ENCODE peak calls at places on chromosomes 5 and 9, in eight cellular contexts. One of them, this sample, is unnamed.

GRCh38 chr5:24226492-24226891 is 418.3 kb downstream of the CDH10 start:
- DNase-seq in heart right ventricle: no peak
- DNase-seq in T-helper 9 cell: no peak
- DNase-seq in mammary epithelial cell: peak; percentile 11
- DNase-seq in NCI-H187 treated with DMSO at 0.1 percent for 48 hours: no peak
- DNase-seq in C1 segment of cervical spinal cord: no peak
- DNase-seq in NCI-H2081: no peak
- DNase-seq in colonic mucosa: no peak
- DNase-seq in this sample: no peak

GRCh38 chr5:146213210-146213838 is 9.9 kb downstream of the RBM27 start:
- DNase-seq in heart right ventricle: no peak
- DNase-seq in T-helper 9 cell: no peak
- DNase-seq in mammary epithelial cell: peak; percentile 33
- DNase-seq in NCI-H187 treated with DMSO at 0.1 percent for 48 hours: no peak
- DNase-seq in C1 segment of cervical spinal cord: no peak
- DNase-seq in NCI-H2081: peak; percentile 32
- DNase-seq in colonic mucosa: no peak
- DNase-seq in this sample: no peak

GRCh38 chr5:121949885-121950284 is 11.9 kb upstream of the SRFBP1 start:
- DNase-seq in heart right ventricle: peak; percentile 16
- DNase-seq in T-helper 9 cell: no peak
- DNase-seq in mammary epithelial cell: peak; percentile 30
- DNase-seq in NCI-H187 treated with DMSO at 0.1 percent for 48 hours: no peak
- DNase-seq in C1 segment of cervical spinal cord: no peak
- DNase-seq in NCI-H2081: peak; percentile 72
- DNase-seq in colonic mucosa: peak; percentile 41
- DNase-seq in this sample: peak; percentile 22

GRCh38 chr9:128940271-128940921 is 7.0 kb downstream of the DOLK start:
- DNase-seq in heart right ventricle: no peak
- DNase-seq in T-helper 9 cell: no peak
- DNase-seq in mammary epithelial cell: no peak
- DNase-seq in NCI-H187 treated with DMSO at 0.1 percent for 48 hours: no peak
- DNase-seq in C1 segment of cervical spinal cord: no peak
- DNase-seq in NCI-H2081: no peak
- DNase-seq in colonic mucosa: no peak
- DNase-seq in this sample: no peak

GRCh38 chr5:76504901-76505564 is 101.9 kb downstream of the IQGAP2 start:
- DNase-seq in heart right ventricle: no peak
- DNase-seq in T-helper 9 cell: no peak
- DNase-seq in mammary epithelial cell: no peak
- DNase-seq in NCI-H187 treated with DMSO at 0.1 percent for 48 hours: no peak
- DNase-seq in C1 segment of cervical spinal cord: no peak
- DNase-seq in NCI-H2081: no peak
- DNase-seq in colonic mucosa: no peak
- DNase-seq in this sample: no peak

GRCh38 chr9:124182741-124183140 is 75.0 kb upstream of the NEK6 start:
- DNase-seq in heart right ventricle: no peak
- DNase-seq in T-helper 9 cell: no peak
- DNase-seq in mammary epithelial cell: no peak
- DNase-seq in NCI-H187 treated with DMSO at 0.1 percent for 48 hours: no peak
- DNase-seq in C1 segment of cervical spinal cord: no peak
- DNase-seq in NCI-H2081: peak; percentile 20
- DNase-seq in colonic mucosa: no peak
- DNase-seq in this sample: no peak

GRCh38 chr9:23659346-23660006 is 166.6 kb downstream of the ELAVL2 start:
- DNase-seq in heart right ventricle: no peak
- DNase-seq in T-helper 9 cell: no peak
- DNase-seq in mammary epithelial cell: no peak
- DNase-seq in NCI-H187 treated with DMSO at 0.1 percent for 48 hours: no peak
- DNase-seq in C1 segment of cervical spinal cord: no peak
- DNase-seq in NCI-H2081: no peak
- DNase-seq in colonic mucosa: no peak
- DNase-seq in this sample: peak; percentile 16

GRCh38 chr5:2549354-2549753 is 202.1 kb downstream of the IRX2 start:
- DNase-seq in heart right ventricle: no peak
- DNase-seq in T-helper 9 cell: no peak
- DNase-seq in mammary epithelial cell: no peak
- DNase-seq in NCI-H187 treated with DMSO at 0.1 percent for 48 hours: no peak
- DNase-seq in C1 segment of cervical spinal cord: no peak
- DNase-seq in NCI-H2081: no peak
- DNase-seq in colonic mucosa: no peak
- DNase-seq in this sample: no peak

GRCh38 chr9:13728917-13729811 is 449.7 kb upstream of the MPDZ start:
- DNase-seq in heart right ventricle: peak; percentile 18
- DNase-seq in T-helper 9 cell: no peak
- DNase-seq in mammary epithelial cell: peak; percentile 79
- DNase-seq in NCI-H187 treated with DMSO at 0.1 percent for 48 hours: no peak
- DNase-seq in C1 segment of cervical spinal cord: no peak
- DNase-seq in NCI-H2081: no peak
- DNase-seq in colonic mucosa: no peak
- DNase-seq in this sample: peak; percentile 11

GRCh38 chr9:136487672-136488071 is 4.8 kb upstream of the SEC16A start:
- DNase-seq in heart right ventricle: no peak
- DNase-seq in T-helper 9 cell: no peak
- DNase-seq in mammary epithelial cell: no peak
- DNase-seq in NCI-H187 treated with DMSO at 0.1 percent for 48 hours: no peak
- DNase-seq in C1 segment of cervical spinal cord: no peak
- DNase-seq in NCI-H2081: no peak
- DNase-seq in colonic mucosa: no peak
- DNase-seq in this sample: no peak

GRCh38 chr9:3508531-3509374 is 17.0 kb downstream of the RFX3 start:
- DNase-seq in heart right ventricle: no peak
- DNase-seq in T-helper 9 cell: no peak
- DNase-seq in mammary epithelial cell: peak; percentile 47
- DNase-seq in NCI-H187 treated with DMSO at 0.1 percent for 48 hours: peak; percentile 18
- DNase-seq in C1 segment of cervical spinal cord: no peak
- DNase-seq in NCI-H2081: peak; percentile 88
- DNase-seq in colonic mucosa: no peak
- DNase-seq in this sample: no peak

GRCh38 chr5:167180899-167181298 is 1110.5 kb upstream of the WWC1 start:
- DNase-seq in heart right ventricle: no peak
- DNase-seq in T-helper 9 cell: no peak
- DNase-seq in mammary epithelial cell: no peak
- DNase-seq in NCI-H187 treated with DMSO at 0.1 percent for 48 hours: no peak
- DNase-seq in C1 segment of cervical spinal cord: no peak
- DNase-seq in NCI-H2081: no peak
- DNase-seq in colonic mucosa: no peak
- DNase-seq in this sample: no peak

GRCh38 chr9:35489313-35490154 is at the start of gene RUSC2:
- DNase-seq in heart right ventricle: peak; percentile 84
- DNase-seq in T-helper 9 cell: peak; percentile 6
- DNase-seq in mammary epithelial cell: peak; percentile 81
- DNase-seq in NCI-H187 treated with DMSO at 0.1 percent for 48 hours: no peak
- DNase-seq in C1 segment of cervical spinal cord: peak; percentile 70
- DNase-seq in NCI-H2081: peak; percentile 92
- DNase-seq in colonic mucosa: peak; percentile 74
- DNase-seq in this sample: peak; percentile 75

GRCh38 chr5:75890546-75890945 is 173.3 kb upstream of the POC5 start:
- DNase-seq in heart right ventricle: no peak
- DNase-seq in T-helper 9 cell: no peak
- DNase-seq in mammary epithelial cell: peak; percentile 6
- DNase-seq in NCI-H187 treated with DMSO at 0.1 percent for 48 hours: no peak
- DNase-seq in C1 segment of cervical spinal cord: no peak
- DNase-seq in NCI-H2081: no peak
- DNase-seq in colonic mucosa: no peak
- DNase-seq in this sample: no peak

GRCh38 chr5:138450971-138451370 is 12.1 kb downstream of the REEP2 start:
- DNase-seq in heart right ventricle: no peak
- DNase-seq in T-helper 9 cell: no peak
- DNase-seq in mammary epithelial cell: no peak
- DNase-seq in NCI-H187 treated with DMSO at 0.1 percent for 48 hours: no peak
- DNase-seq in C1 segment of cervical spinal cord: no peak
- DNase-seq in NCI-H2081: no peak
- DNase-seq in colonic mucosa: no peak
- DNase-seq in this sample: no peak

GRCh38 chr9:127086771-127087170 is 35.7 kb downstream of the ANGPTL2 start:
- DNase-seq in heart right ventricle: no peak
- DNase-seq in T-helper 9 cell: no peak
- DNase-seq in mammary epithelial cell: no peak
- DNase-seq in NCI-H187 treated with DMSO at 0.1 percent for 48 hours: no peak
- DNase-seq in C1 segment of cervical spinal cord: no peak
- DNase-seq in NCI-H2081: no peak
- DNase-seq in colonic mucosa: no peak
- DNase-seq in this sample: no peak

GRCh38 chr9:89687216-89687615 is 82.4 kb downstream of the GADD45G start:
- DNase-seq in heart right ventricle: no peak
- DNase-seq in T-helper 9 cell: no peak
- DNase-seq in mammary epithelial cell: no peak
- DNase-seq in NCI-H187 treated with DMSO at 0.1 percent for 48 hours: no peak
- DNase-seq in C1 segment of cervical spinal cord: no peak
- DNase-seq in NCI-H2081: peak; percentile 75
- DNase-seq in colonic mucosa: no peak
- DNase-seq in this sample: no peak

GRCh38 chr5:470961-471749 is 28.2 kb downstream of the EXOC3 start:
- DNase-seq in heart right ventricle: no peak
- DNase-seq in T-helper 9 cell: no peak
- DNase-seq in mammary epithelial cell: no peak
- DNase-seq in NCI-H187 treated with DMSO at 0.1 percent for 48 hours: no peak
- DNase-seq in C1 segment of cervical spinal cord: no peak
- DNase-seq in NCI-H2081: peak; percentile 54
- DNase-seq in colonic mucosa: no peak
- DNase-seq in this sample: no peak

GRCh38 chr5:139058121-139058520 is 140.0 kb downstream of the SIL1 start:
- DNase-seq in heart right ventricle: no peak
- DNase-seq in T-helper 9 cell: no peak
- DNase-seq in mammary epithelial cell: peak; percentile 9
- DNase-seq in NCI-H187 treated with DMSO at 0.1 percent for 48 hours: no peak
- DNase-seq in C1 segment of cervical spinal cord: no peak
- DNase-seq in NCI-H2081: no peak
- DNase-seq in colonic mucosa: no peak
- DNase-seq in this sample: no peak

GRCh38 chr5:115465416-115465815 is 79.2 kb downstream of the FEM1C start:
- DNase-seq in heart right ventricle: no peak
- DNase-seq in T-helper 9 cell: no peak
- DNase-seq in mammary epithelial cell: peak; percentile 40
- DNase-seq in NCI-H187 treated with DMSO at 0.1 percent for 48 hours: no peak
- DNase-seq in C1 segment of cervical spinal cord: no peak
- DNase-seq in NCI-H2081: no peak
- DNase-seq in colonic mucosa: no peak
- DNase-seq in this sample: no peak

GRCh38 chr9:134425815-134426214 is 99.6 kb downstream of the RXRA start:
- DNase-seq in heart right ventricle: no peak
- DNase-seq in T-helper 9 cell: no peak
- DNase-seq in mammary epithelial cell: no peak
- DNase-seq in NCI-H187 treated with DMSO at 0.1 percent for 48 hours: no peak
- DNase-seq in C1 segment of cervical spinal cord: no peak
- DNase-seq in NCI-H2081: no peak
- DNase-seq in colonic mucosa: no peak
- DNase-seq in this sample: no peak

GRCh38 chr9:20526500-20527319 is 95.6 kb downstream of the MLLT3 start:
- DNase-seq in heart right ventricle: no peak
- DNase-seq in T-helper 9 cell: no peak
- DNase-seq in mammary epithelial cell: no peak
- DNase-seq in NCI-H187 treated with DMSO at 0.1 percent for 48 hours: no peak
- DNase-seq in C1 segment of cervical spinal cord: no peak
- DNase-seq in NCI-H2081: no peak
- DNase-seq in colonic mucosa: no peak
- DNase-seq in this sample: no peak

GRCh38 chr9:110900917-110901316 is 137.4 kb downstream of the LPAR1 start:
- DNase-seq in heart right ventricle: no peak
- DNase-seq in T-helper 9 cell: no peak
- DNase-seq in mammary epithelial cell: no peak
- DNase-seq in NCI-H187 treated with DMSO at 0.1 percent for 48 hours: no peak
- DNase-seq in C1 segment of cervical spinal cord: no peak
- DNase-seq in NCI-H2081: no peak
- DNase-seq in colonic mucosa: no peak
- DNase-seq in this sample: no peak

GRCh38 chr5:54301215-54301614 is 9.2 kb downstream of the ARL15 start:
- DNase-seq in heart right ventricle: no peak
- DNase-seq in T-helper 9 cell: no peak
- DNase-seq in mammary epithelial cell: peak; percentile 62
- DNase-seq in NCI-H187 treated with DMSO at 0.1 percent for 48 hours: no peak
- DNase-seq in C1 segment of cervical spinal cord: no peak
- DNase-seq in NCI-H2081: no peak
- DNase-seq in colonic mucosa: no peak
- DNase-seq in this sample: no peak

GRCh38 chr5:134114886-134115805 is 665 bp downstream of the TCF7 start:
- DNase-seq in heart right ventricle: no peak
- DNase-seq in T-helper 9 cell: peak; percentile 61
- DNase-seq in mammary epithelial cell: no peak
- DNase-seq in NCI-H187 treated with DMSO at 0.1 percent for 48 hours: no peak
- DNase-seq in C1 segment of cervical spinal cord: no peak
- DNase-seq in NCI-H2081: no peak
- DNase-seq in colonic mucosa: no peak
- DNase-seq in this sample: no peak

GRCh38 chr9:126480810-126481209 is 132.9 kb upstream of the LMX1B start:
- DNase-seq in heart right ventricle: no peak
- DNase-seq in T-helper 9 cell: no peak
- DNase-seq in mammary epithelial cell: no peak
- DNase-seq in NCI-H187 treated with DMSO at 0.1 percent for 48 hours: no peak
- DNase-seq in C1 segment of cervical spinal cord: no peak
- DNase-seq in NCI-H2081: no peak
- DNase-seq in colonic mucosa: no peak
- DNase-seq in this sample: no peak

GRCh38 chr5:176625966-176626875 is 4.1 kb downstream of the SNCB start:
- DNase-seq in heart right ventricle: no peak
- DNase-seq in T-helper 9 cell: no peak
- DNase-seq in mammary epithelial cell: peak; percentile 38
- DNase-seq in NCI-H187 treated with DMSO at 0.1 percent for 48 hours: no peak
- DNase-seq in C1 segment of cervical spinal cord: no peak
- DNase-seq in NCI-H2081: no peak
- DNase-seq in colonic mucosa: peak; percentile 73
- DNase-seq in this sample: no peak

GRCh38 chr9:134770972-134771971 is 109.3 kb upstream of the FCN2 start:
- DNase-seq in heart right ventricle: peak; percentile 48
- DNase-seq in T-helper 9 cell: no peak
- DNase-seq in mammary epithelial cell: no peak
- DNase-seq in NCI-H187 treated with DMSO at 0.1 percent for 48 hours: no peak
- DNase-seq in C1 segment of cervical spinal cord: no peak
- DNase-seq in NCI-H2081: no peak
- DNase-seq in colonic mucosa: no peak
- DNase-seq in this sample: no peak

GRCh38 chr9:137194388-137194787 is 5.9 kb downstream of the SSNA1 start:
- DNase-seq in heart right ventricle: peak; percentile 78
- DNase-seq in T-helper 9 cell: no peak
- DNase-seq in mammary epithelial cell: no peak
- DNase-seq in NCI-H187 treated with DMSO at 0.1 percent for 48 hours: no peak
- DNase-seq in C1 segment of cervical spinal cord: peak; percentile 83
- DNase-seq in NCI-H2081: no peak
- DNase-seq in colonic mucosa: no peak
- DNase-seq in this sample: peak; percentile 47

GRCh38 chr5:14144586-14145355 is 1.6 kb downstream of the TRIO start:
- DNase-seq in heart right ventricle: peak; percentile 56
- DNase-seq in T-helper 9 cell: peak; percentile 6
- DNase-seq in mammary epithelial cell: peak; percentile 86
- DNase-seq in NCI-H187 treated with DMSO at 0.1 percent for 48 hours: peak; percentile 42
- DNase-seq in C1 segment of cervical spinal cord: peak; percentile 57
- DNase-seq in NCI-H2081: peak; percentile 79
- DNase-seq in colonic mucosa: peak; percentile 80
- DNase-seq in this sample: peak; percentile 23

GRCh38 chr5:176562189-176562588 is 13.0 kb downstream of the CDHR2 start:
- DNase-seq in heart right ventricle: no peak
- DNase-seq in T-helper 9 cell: no peak
- DNase-seq in mammary epithelial cell: no peak
- DNase-seq in NCI-H187 treated with DMSO at 0.1 percent for 48 hours: no peak
- DNase-seq in C1 segment of cervical spinal cord: no peak
- DNase-seq in NCI-H2081: no peak
- DNase-seq in colonic mucosa: no peak
- DNase-seq in this sample: no peak

GRCh38 chr9:137461663-137462395 is 2.7 kb upstream of the NSMF start:
- DNase-seq in heart right ventricle: no peak
- DNase-seq in T-helper 9 cell: peak; percentile 57
- DNase-seq in mammary epithelial cell: no peak
- DNase-seq in NCI-H187 treated with DMSO at 0.1 percent for 48 hours: no peak
- DNase-seq in C1 segment of cervical spinal cord: no peak
- DNase-seq in NCI-H2081: no peak
- DNase-seq in colonic mucosa: no peak
- DNase-seq in this sample: no peak

GRCh38 chr5:45893309-45893708 is 197.1 kb upstream of the HCN1 start:
- DNase-seq in heart right ventricle: no peak
- DNase-seq in T-helper 9 cell: no peak
- DNase-seq in mammary epithelial cell: no peak
- DNase-seq in NCI-H187 treated with DMSO at 0.1 percent for 48 hours: no peak
- DNase-seq in C1 segment of cervical spinal cord: no peak
- DNase-seq in NCI-H2081: no peak
- DNase-seq in colonic mucosa: no peak
- DNase-seq in this sample: no peak